ENCODE peak calls at places on chromosomes 16 and 17, in five cellular contexts. A, S, B, D and M are unnamed samples.

GRCh38 chr16:56860226-56861020 is 4.6 kb upstream of the SLC12A3 start:
- DNase-seq in A (no peak), S (no peak), B (no peak), D (no peak), M (no peak)

GRCh38 chr17:10316986-10317834 is 55.6 kb downstream of the MYH13 start:
- DNase-seq in A (no peak), S (peak), B (no peak), D (peak), M (peak)

GRCh38 chr16:31134091-31134571 is 1.4 kb downstream of the PRSS8 start:
- DNase-seq in A (no peak), S (no peak), B (peak), D (no peak), M (no peak)

GRCh38 chr16:78762222-78762621 is 662.8 kb downstream of the WWOX start:
- DNase-seq in A (no peak), S (no peak), B (no peak), D (no peak), M (no peak)

GRCh38 chr16:5502944-5503343 is 405.3 kb upstream of the EEF2KMT start:
- DNase-seq in A (no peak), S (no peak), B (no peak), D (no peak), M (no peak)

GRCh38 chr16:50841081-50841886 is 99.4 kb downstream of the CYLD start:
- DNase-seq in A (no peak), S (no peak), B (no peak), D (no peak), M (no peak)

GRCh38 chr16:27242868-27243590 is 25.5 kb downstream of the NSMCE1 start:
- DNase-seq in A (no peak), S (peak), B (peak), D (peak), M (no peak)

GRCh38 chr17:40018211-40019121 is 3.2 kb downstream of the CSF3 start:
- DNase-seq in A (no peak), S (peak), B (no peak), D (peak), M (no peak)

GRCh38 chr17:66347661-66348604 is 45.5 kb downstream of the PRKCA start:
- DNase-seq in A (no peak), S (no peak), B (no peak), D (no peak), M (no peak)

GRCh38 chr16:88685156-88686061 is 898 bp downstream of the SNAI3 start:
- DNase-seq in A (no peak), S (no peak), B (peak), D (no peak), M (peak)

GRCh38 chr17:52476638-52477313 is 318.3 kb upstream of the CA10 start:
- DNase-seq in A (no peak), S (no peak), B (no peak), D (no peak), M (no peak)

GRCh38 chr17:67534941-67535340 is 157.9 kb downstream of the PITPNC1 start:
- DNase-seq in A (no peak), S (no peak), B (no peak), D (no peak), M (no peak)

GRCh38 chr17:38789185-38789584 is 10.2 kb downstream of the PIP4K2B start:
- DNase-seq in A (no peak), S (no peak), B (no peak), D (no peak), M (no peak)

GRCh38 chr16:3819741-3820724 is 60.5 kb downstream of the CREBBP start:
- DNase-seq in A (no peak), S (peak), B (peak), D (peak), M (peak)

GRCh38 chr17:35560703-35561102 is at the start of gene SLFN14:
- DNase-seq in A (no peak), S (no peak), B (no peak), D (no peak), M (no peak)

GRCh38 chr17:27533874-27534815 is 77.9 kb downstream of the KSR1 start:
- DNase-seq in A (no peak), S (no peak), B (peak), D (no peak), M (peak)

GRCh38 chr17:57518587-57519118 is 226.4 kb downstream of the CCDC182 start:
- DNase-seq in A (no peak), S (no peak), B (peak), D (peak), M (no peak)

GRCh38 chr16:66580605-66581209 is 1.4 kb downstream of the CMTM2 start:
- DNase-seq in A (no peak), S (no peak), B (peak), D (no peak), M (peak)
- TF ChIP-seq CTCF in A (no peak), S (no peak), B (no peak), D (no peak), M (peak)

DNA sequence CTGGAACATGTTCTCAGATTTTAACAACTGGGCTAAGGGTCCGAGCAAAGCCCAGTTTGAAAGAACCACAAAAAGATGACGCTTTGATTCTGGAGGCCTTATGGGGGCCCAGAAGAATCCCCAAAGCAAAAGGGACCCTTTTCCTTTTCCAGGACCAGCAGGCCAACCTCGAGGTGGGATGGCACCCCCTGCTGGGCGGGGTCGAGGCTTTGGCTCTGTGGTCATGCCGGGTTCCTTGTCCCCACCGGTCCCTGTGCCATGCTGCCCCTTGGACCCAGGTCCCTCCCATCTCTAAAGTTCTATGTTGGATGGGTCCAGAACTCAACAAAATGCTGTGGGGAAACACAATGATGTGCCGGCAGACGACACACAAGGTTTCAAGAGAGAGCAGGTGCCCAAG is 30.9 kb downstream of the TMEM204 start:
- DNase-seq in A (no peak), S (no peak), B (no peak), D (no peak), M (no peak)
- TF ChIP-seq CTCF in A (no peak), S (no peak), B (peak), D (peak), M (peak)

GRCh38 chr16:53404959-53405358 is 29.3 kb upstream of the RBL2 start:
- DNase-seq in A (no peak), S (no peak), B (no peak), D (no peak), M (no peak)
- TF ChIP-seq CTCF in A (no peak), S (no peak), B (peak), D (no peak), M (peak)

DNA sequence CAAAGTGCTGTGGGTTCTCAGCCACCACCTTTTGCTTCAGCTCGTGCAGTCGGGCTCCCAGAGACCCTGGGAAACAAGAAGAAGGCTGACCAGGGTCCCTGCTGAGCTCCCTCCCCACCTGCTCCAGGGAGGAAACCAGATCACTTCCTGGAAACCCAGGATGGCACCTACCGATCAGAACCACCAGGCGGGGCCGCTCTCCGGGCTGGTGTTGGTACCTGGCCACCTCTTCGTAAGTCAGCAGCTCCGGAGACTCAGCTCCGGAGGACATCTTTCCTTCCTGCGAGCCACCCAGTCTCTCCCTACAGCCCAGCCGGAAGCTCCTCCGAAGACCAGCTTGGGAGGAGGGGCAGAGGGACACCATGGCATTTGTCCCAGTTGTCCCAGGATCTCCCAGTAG is 18.9 kb downstream of the MPP3 start:
- DNase-seq in A (peak), S (no peak), B (no peak), D (no peak), M (no peak)
- TF ChIP-seq CTCF in A (no peak), S (no peak), B (no peak), D (no peak), M (peak)